ENCODE peak calls at places on chromosomes 5 and 9, in seven cellular contexts. One of them, this sample, is unnamed.

GRCh38 chr5:36730537-36731216 is 124.3 kb downstream of the SLC1A3 start:
- DNase-seq in stimulated activated CD4-positive, alpha-beta T cell treated with anti-CD3 and anti-CD28 coated beads, Interleukin-15, amount 100 ng/mL, for 1 hour: no peak
- DNase-seq in effector memory CD4-positive, alpha-beta T cell: no peak
- DNase-seq in neuronal stem cell: no peak
- DNase-seq in HS-27A: no peak
- DNase-seq in GM20000: no peak
- DNase-seq in activated CD8-positive, alpha-beta memory T cell treated with anti-CD3 and anti-CD28 coated beads for 4 hours: no peak
- DNase-seq in this sample: no peak

GRCh38 chr9:136695435-136695895 is 8.2 kb upstream of the AGPAT2 start:
- DNase-seq in activated CD8-positive, alpha-beta memory T cell treated with anti-CD3 and anti-CD28 coated beads for 4 hours: no peak
- DNase-seq in HS-27A: no peak
- DNase-seq in effector memory CD4-positive, alpha-beta T cell: no peak
- DNase-seq in neuronal stem cell: no peak
- DNase-seq in GM20000: no peak
- DNase-seq in stimulated activated CD4-positive, alpha-beta T cell treated with anti-CD3 and anti-CD28 coated beads, Interleukin-15, amount 100 ng/mL, for 1 hour: no peak
- DNase-seq in this sample: no peak

GRCh38 chr9:136840140-136840876 is 2.0 kb upstream of the AJM1 start:
- DNase-seq in activated CD8-positive, alpha-beta memory T cell treated with anti-CD3 and anti-CD28 coated beads for 4 hours: no peak
- DNase-seq in effector memory CD4-positive, alpha-beta T cell: no peak
- DNase-seq in neuronal stem cell: no peak
- DNase-seq in HS-27A: no peak
- DNase-seq in stimulated activated CD4-positive, alpha-beta T cell treated with anti-CD3 and anti-CD28 coated beads, Interleukin-15, amount 100 ng/mL, for 1 hour: no peak
- DNase-seq in GM20000: no peak
- DNase-seq in this sample: no peak

GRCh38 chr5:115402822-115403577 is 106.5 kb upstream of the CCDC112 start:
- DNase-seq in effector memory CD4-positive, alpha-beta T cell: no peak
- DNase-seq in activated CD8-positive, alpha-beta memory T cell treated with anti-CD3 and anti-CD28 coated beads for 4 hours: no peak
- DNase-seq in stimulated activated CD4-positive, alpha-beta T cell treated with anti-CD3 and anti-CD28 coated beads, Interleukin-15, amount 100 ng/mL, for 1 hour: no peak
- DNase-seq in GM20000: no peak
- DNase-seq in HS-27A: no peak
- DNase-seq in neuronal stem cell: no peak
- DNase-seq in this sample: no peak

GRCh38 chr5:77101298-77101697 is 14.2 kb upstream of the ZBED3 start:
- DNase-seq in HS-27A: no peak
- DNase-seq in stimulated activated CD4-positive, alpha-beta T cell treated with anti-CD3 and anti-CD28 coated beads, Interleukin-15, amount 100 ng/mL, for 1 hour: no peak
- DNase-seq in neuronal stem cell: no peak
- DNase-seq in activated CD8-positive, alpha-beta memory T cell treated with anti-CD3 and anti-CD28 coated beads for 4 hours: no peak
- DNase-seq in GM20000: no peak
- DNase-seq in effector memory CD4-positive, alpha-beta T cell: no peak
- DNase-seq in this sample: no peak

GRCh38 chr5:68445257-68446069 is 229.9 kb downstream of the PIK3R1 start:
- DNase-seq in GM20000: no peak
- DNase-seq in activated CD8-positive, alpha-beta memory T cell treated with anti-CD3 and anti-CD28 coated beads for 4 hours: no peak
- DNase-seq in neuronal stem cell: no peak
- DNase-seq in stimulated activated CD4-positive, alpha-beta T cell treated with anti-CD3 and anti-CD28 coated beads, Interleukin-15, amount 100 ng/mL, for 1 hour: no peak
- DNase-seq in effector memory CD4-positive, alpha-beta T cell: no peak
- DNase-seq in HS-27A: no peak
- DNase-seq in this sample: no peak

GRCh38 chr9:75891277-75892167 is 1.0 kb downstream of the PCSK5 start:
- DNase-seq in stimulated activated CD4-positive, alpha-beta T cell treated with anti-CD3 and anti-CD28 coated beads, Interleukin-15, amount 100 ng/mL, for 1 hour: no peak
- DNase-seq in activated CD8-positive, alpha-beta memory T cell treated with anti-CD3 and anti-CD28 coated beads for 4 hours: no peak
- DNase-seq in effector memory CD4-positive, alpha-beta T cell: no peak
- DNase-seq in GM20000: peak
- DNase-seq in HS-27A: no peak
- DNase-seq in neuronal stem cell: peak
- DNase-seq in this sample: peak

GRCh38 chr5:151030377-151030776 is 10.0 kb downstream of the GPX3 start:
- DNase-seq in GM20000: no peak
- DNase-seq in stimulated activated CD4-positive, alpha-beta T cell treated with anti-CD3 and anti-CD28 coated beads, Interleukin-15, amount 100 ng/mL, for 1 hour: no peak
- DNase-seq in effector memory CD4-positive, alpha-beta T cell: no peak
- DNase-seq in HS-27A: no peak
- DNase-seq in activated CD8-positive, alpha-beta memory T cell treated with anti-CD3 and anti-CD28 coated beads for 4 hours: no peak
- DNase-seq in neuronal stem cell: no peak
- DNase-seq in this sample: peak

GRCh38 chr9:130715270-130716077 is 21.9 kb downstream of the EXOSC2 start:
- DNase-seq in activated CD8-positive, alpha-beta memory T cell treated with anti-CD3 and anti-CD28 coated beads for 4 hours: no peak
- DNase-seq in effector memory CD4-positive, alpha-beta T cell: no peak
- DNase-seq in GM20000: no peak
- DNase-seq in stimulated activated CD4-positive, alpha-beta T cell treated with anti-CD3 and anti-CD28 coated beads, Interleukin-15, amount 100 ng/mL, for 1 hour: no peak
- DNase-seq in HS-27A: no peak
- DNase-seq in neuronal stem cell: no peak
- DNase-seq in this sample: no peak

This sample was measured in Peyer's patch.